ENCODE peak calls at places on chromosomes 11 and 22, in six cellular contexts. V is mucosa of descending colon, B is right lobe of liver, W is foreskin fibroblast, I is osteoblast, F is tibial nerve. M is an unnamed sample.

GRCh38 chr11:108873305-108873704 is 208.4 kb downstream of the DDX10 start:
- DNase-seq in V (no peak), B (no peak), W (peak), I (peak), F (no peak), M (no peak)

GRCh38 chr11:63869686-63870085 is 30.8 kb downstream of the MARK2 start:
- DNase-seq in V (peak), B (no peak), W (no peak), I (no peak), F (no peak), M (no peak)

GRCh38 chr11:128232588-128232987 is 354.8 kb downstream of the ETS1 start:
- DNase-seq in V (no peak), B (no peak), W (no peak), I (no peak), F (no peak), M (no peak)

GRCh38 chr22:23054531-23055257 is 15.6 kb upstream of the GNAZ start:
- DNase-seq in V (peak), B (no peak), W (peak), I (no peak), F (no peak), M (no peak)

GRCh38 chr22:50568626-50569025 is 5.9 kb upstream of the SYCE3 start:
- DNase-seq in V (no peak), B (no peak), W (no peak), I (peak), F (no peak), M (no peak)

GRCh38 chr11:121814962-121815361 is 301.1 kb downstream of the BLID start:
- DNase-seq in V (no peak), B (no peak), W (peak), I (peak), F (no peak), M (no peak)

GRCh38 chr11:131246156-131246555 is 124.3 kb upstream of the NTM start:
- DNase-seq in V (no peak), B (no peak), W (no peak), I (no peak), F (no peak), M (no peak)

GRCh38 chr11:91239359-91239758 is 985.3 kb upstream of the FAT3 start:
- DNase-seq in V (no peak), B (no peak), W (no peak), I (no peak), F (no peak), M (no peak)

GRCh38 chr11:44138286-44138685 is 42.8 kb downstream of the EXT2 start:
- DNase-seq in V (no peak), B (no peak), W (no peak), I (no peak), F (no peak), M (no peak)

GRCh38 chr22:20566420-20567260 is 59.2 kb downstream of the MED15 start:
- DNase-seq in V (peak), B (no peak), W (peak), I (peak), F (peak), M (peak)

GRCh38 chr11:43130616-43131015 is 181.2 kb upstream of the API5 start:
- DNase-seq in V (no peak), B (no peak), W (no peak), I (no peak), F (no peak), M (no peak)

DNA sequence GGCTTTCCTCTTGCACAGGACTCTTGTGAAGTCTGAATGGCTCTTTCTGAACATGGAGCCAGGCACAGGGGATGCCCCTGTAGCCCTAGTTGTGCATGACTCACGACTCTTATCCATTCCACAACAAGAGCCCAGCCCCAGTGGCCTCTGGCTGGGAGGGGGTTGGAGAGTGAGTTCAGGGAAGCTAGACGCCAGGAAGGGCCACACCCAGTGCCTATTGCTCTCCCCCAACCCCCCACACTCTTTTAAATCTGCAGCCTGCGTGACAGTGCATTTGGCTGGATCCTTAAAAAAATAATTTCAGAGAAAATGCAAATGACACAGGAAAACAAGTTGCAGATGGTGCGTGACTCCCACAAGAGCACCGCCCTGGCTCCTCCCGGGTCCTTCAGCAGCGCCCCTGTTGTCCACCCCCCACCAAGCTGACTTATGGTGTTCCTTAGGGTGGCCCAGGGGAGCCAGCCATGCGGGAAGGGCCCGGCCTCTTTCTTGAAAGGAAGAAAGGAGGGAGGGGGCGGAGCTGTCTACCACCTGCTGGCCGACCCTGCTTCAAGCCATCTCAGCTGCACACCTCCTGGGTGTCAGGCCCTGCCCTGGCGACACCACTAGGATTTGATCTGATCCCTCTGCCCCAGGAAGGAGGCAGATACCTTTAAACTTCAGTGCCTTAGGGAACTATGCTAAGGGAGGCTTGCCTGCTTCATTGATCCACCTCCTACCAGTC is 74.7 kb downstream of the MN1 start:
- DNase-seq in V (peak), B (no peak), W (peak), I (no peak), F (no peak), M (no peak)
- H3K4me3 ChIP-seq in V (no peak), B (no peak), W (no peak), I (no peak), F (no peak), M (no peak)

GRCh38 chr11:79708319-79708928 is 267.6 kb upstream of the TENM4 start:
- DNase-seq in V (no peak), B (no peak), W (peak), I (peak), F (no peak), M (peak)
- TF ChIP-seq CTCF in V (no peak), B (peak), W (peak), I (peak), F (no peak), M (peak)

GRCh38 chr11:31910950-31911576 is 99.9 kb upstream of the PAX6 start:
- DNase-seq in V (no peak), B (no peak), W (no peak), I (no peak), F (no peak), M (no peak)

GRCh38 chr11:31915867-31916266 is 104.7 kb upstream of the PAX6 start:
- DNase-seq in V (no peak), B (no peak), W (no peak), I (no peak), F (no peak), M (no peak)

GRCh38 chr11:31913985-31914384 is 102.9 kb upstream of the PAX6 start:
- DNase-seq in V (no peak), B (no peak), W (no peak), I (no peak), F (no peak), M (no peak)

DNA sequence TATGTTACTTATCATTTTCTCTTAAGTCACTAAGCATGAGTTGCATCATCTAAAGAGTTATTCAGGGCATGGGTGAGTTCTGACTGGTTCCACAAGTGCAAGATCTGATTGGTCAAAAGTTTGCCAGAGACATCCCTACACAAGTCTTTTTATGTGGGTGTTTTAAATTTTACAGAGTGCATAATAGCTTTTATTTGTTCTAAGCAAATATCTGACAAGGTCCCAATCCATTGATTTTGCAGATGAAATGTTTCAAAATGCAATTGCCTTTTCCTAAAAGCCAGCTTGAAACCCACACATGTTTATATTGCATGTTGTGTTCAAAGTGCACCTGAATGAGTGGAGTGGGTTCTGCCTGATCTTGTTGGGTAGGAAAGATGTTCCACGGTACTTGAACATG is 101.7 kb upstream of the PAX6 start:
- DNase-seq in V (no peak), B (no peak), W (peak), I (no peak), F (no peak), M (no peak)
- H3K4me3 ChIP-seq in V (no peak), B (no peak), W (no peak), I (no peak), F (no peak), M (no peak)

GRCh38 chr11:123166095-123166559 is 28.9 kb downstream of the CLMP start:
- DNase-seq in V (no peak), B (no peak), W (peak), I (no peak), F (peak), M (no peak)
- TF ChIP-seq CTCF in V (peak), B (peak), W (peak), I (peak), F (peak), M (peak)

DNA sequence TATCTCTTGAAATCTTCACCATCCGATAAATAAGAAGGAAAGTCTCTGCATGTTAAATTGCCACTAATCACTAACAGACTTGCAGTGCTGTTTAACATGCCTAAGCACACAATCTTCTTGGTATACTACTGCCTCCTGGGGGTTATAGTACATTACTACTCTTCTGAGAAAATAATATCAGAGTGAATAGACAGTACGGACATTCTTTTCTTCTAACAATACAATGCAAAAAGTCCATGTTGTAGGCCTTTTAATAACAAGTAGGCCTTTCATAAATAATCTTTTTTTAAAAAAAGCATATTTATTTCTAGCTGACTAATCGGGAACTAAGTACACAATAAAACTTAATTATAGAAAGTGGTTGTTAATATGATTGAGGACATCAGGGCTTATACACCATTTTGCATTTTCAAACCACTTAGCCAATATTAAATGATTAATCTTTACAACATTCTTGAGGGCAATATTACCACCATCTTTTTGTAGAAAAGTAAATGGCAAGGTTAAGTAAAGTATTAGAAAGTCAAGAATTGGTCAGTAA is 84.8 kb downstream of the TTC28 start:
- DNase-seq in V (no peak), B (no peak), W (peak), I (no peak), F (no peak), M (peak)
- H3K4me3 ChIP-seq in V (no peak), B (no peak), W (no peak), I (no peak), F (no peak), M (no peak)

GRCh38 chr11:86418929-86419328 is 44.2 kb downstream of the CCDC81 start:
- DNase-seq in V (no peak), B (no peak), W (peak), I (no peak), F (no peak), M (no peak)
- TF ChIP-seq CTCF in V (no peak), B (no peak), W (peak), I (peak), F (no peak), M (peak)

GRCh38 chr22:45496451-45496941 is 6.2 kb upstream of the FBLN1 start:
- DNase-seq in V (no peak), B (no peak), W (no peak), I (peak), F (no peak), M (no peak)
- H3K4me3 ChIP-seq in V (no peak), B (no peak), W (no peak), I (no peak), F (no peak), M (no peak)

DNA sequence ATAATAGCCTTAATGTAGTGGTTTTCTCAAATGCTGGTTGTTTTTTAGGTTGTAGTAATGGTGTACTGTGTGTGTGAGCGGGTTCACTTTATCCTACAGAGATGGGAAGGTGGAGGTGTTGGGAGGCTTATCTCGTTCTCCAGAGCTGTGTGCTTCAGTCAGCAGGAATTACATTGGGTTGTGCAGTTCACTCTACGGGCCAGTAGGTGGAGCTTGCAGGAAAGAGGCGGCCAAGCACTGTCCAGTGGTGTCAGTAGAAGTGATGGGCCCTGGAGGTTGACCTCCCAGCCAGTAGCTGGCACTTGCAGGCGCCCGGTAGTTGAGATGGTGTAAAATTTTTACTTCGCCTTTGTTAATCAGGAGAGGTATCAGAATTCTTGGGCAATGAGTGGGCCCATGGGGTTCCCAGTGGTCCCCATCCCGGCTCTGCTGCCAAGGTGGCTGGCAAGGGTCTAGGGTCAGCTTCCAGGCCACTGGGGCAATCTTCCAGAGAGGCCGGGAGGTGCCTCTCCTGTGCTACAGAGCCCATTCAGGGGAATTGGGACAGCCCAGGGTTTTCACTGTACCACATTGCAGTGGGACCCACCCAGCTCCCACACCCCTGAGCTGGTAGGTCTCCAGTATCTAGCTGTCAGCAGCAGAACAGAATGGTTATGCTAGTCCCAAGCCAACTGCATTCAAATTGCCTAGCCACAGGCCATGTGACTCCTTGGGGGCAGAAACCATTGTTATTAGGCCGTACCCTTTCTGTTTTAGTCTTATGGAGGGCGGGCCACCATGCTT is 43.8 kb downstream of the BIRC2 start:
- DNase-seq in V (no peak), B (peak), W (peak), I (peak), F (peak), M (peak)
- TF ChIP-seq CTCF in V (peak), B (peak), W (peak), I (peak), F (peak), M (peak)

DNA sequence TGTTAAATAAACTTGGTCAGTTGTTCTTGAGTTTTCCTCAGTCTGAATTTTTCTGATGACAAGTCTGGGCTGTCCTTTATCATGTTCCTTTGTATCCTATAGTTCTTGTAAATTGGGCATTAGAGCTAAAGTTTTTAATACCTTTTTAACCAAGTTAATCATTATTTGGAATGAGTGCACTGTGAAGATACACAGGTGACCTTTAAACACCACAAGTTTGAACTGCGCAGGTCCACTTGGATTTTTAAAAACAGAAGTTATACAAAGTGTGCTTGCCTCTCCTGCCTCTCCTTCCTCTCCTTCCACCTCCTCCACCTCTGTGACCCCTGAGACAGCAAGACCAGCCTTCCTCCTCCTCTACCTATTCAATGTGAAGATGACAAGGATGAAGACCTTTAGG is 4.4 kb upstream of the TCP11L1 start:
- DNase-seq in V (no peak), B (no peak), W (no peak), I (no peak), F (no peak), M (no peak)
- H3K4me3 ChIP-seq in V (no peak), B (no peak), W (no peak), I (no peak), F (no peak), M (no peak)

GRCh38 chr22:35229865-35230264 is 27.4 kb upstream of the HMGXB4 start:
- DNase-seq in V (no peak), B (no peak), W (no peak), I (peak), F (no peak), M (no peak)
- TF ChIP-seq CTCF in V (no peak), B (no peak), W (no peak), I (no peak), F (no peak), M (no peak)